ENCODE peak calls at places on chromosomes 16 and 17, in seven cellular contexts. H is A549, U is mammary epithelial cell, Z is WERI-Rb-1, Y is endodermal cell, D is AG04450, J is psoas muscle. M is an unnamed sample.
A peak's percentile ranks its signal among the peaks of the same experiment; 100 is the strongest.

GRCh38 chr17:28426081-28426519 is 20.1 kb upstream of the SLC46A1 start:
- DNase-seq in J (no peak), D (no peak), U (no peak), Y (peak; percentile 93), Z (peak; percentile 41), H (peak; percentile 58), M (peak; percentile 23)

GRCh38 chr16:50025544-50025931 is 513 bp downstream of the CNEP1R1 start:
- DNase-seq in H (peak; percentile 25), Z (peak; percentile 12), D (no peak), Y (no peak), J (no peak), U (peak; percentile 33), M (peak; percentile 23)

GRCh38 chr17:8846768-8847211 is 20.7 kb downstream of the PIK3R6 start:
- DNase-seq in J (no peak), Y (peak; percentile 88), D (no peak), U (peak; percentile 53), H (no peak), Z (peak; percentile 42), M (no peak)

GRCh38 chr16:12090162-12090552 is 113.6 kb downstream of the SNX29 start:
- DNase-seq in Y (peak; percentile 78), H (no peak), D (no peak), U (no peak), J (no peak), Z (no peak), M (no peak)

GRCh38 chr16:12228607-12229499 is 252.3 kb downstream of the SNX29 start:
- DNase-seq in J (peak; percentile 31), Z (peak; percentile 70), U (peak; percentile 40), H (peak; percentile 57), D (peak; percentile 20), Y (peak; percentile 91), M (peak; percentile 55)

GRCh38 chr17:49516190-49516589 is 21.1 kb downstream of the NGFR start:
- DNase-seq in Z (peak; percentile 70), H (no peak), Y (peak; percentile 64), D (no peak), U (no peak), J (no peak), M (no peak)

GRCh38 chr16:24988593-24989338 is 26.4 kb downstream of the ARHGAP17 start:
- DNase-seq in Y (no peak), H (peak; percentile 30), D (no peak), U (peak; percentile 82), J (no peak), Z (peak; percentile 19), M (no peak)

GRCh38 chr16:46789499-46790414 is 41.2 kb downstream of the C16orf87 start:
- DNase-seq in Z (no peak), J (peak; percentile 76), D (no peak), H (peak; percentile 54), U (peak; percentile 42), Y (peak; percentile 94), M (peak; percentile 93)

GRCh38 chr16:56605475-56605874 is 2.9 kb upstream of the MT2A start:
- DNase-seq in U (no peak), H (no peak), Z (no peak), Y (no peak), J (no peak), D (no peak), M (no peak)

GRCh38 chr16:56608043-56608875 is at the start of gene MT2A:
- DNase-seq in Z (peak; percentile 93), Y (peak; percentile 93), H (peak; percentile 92), D (peak; percentile 86), J (peak; percentile 97), U (peak; percentile 97), M (peak; percentile 95)

GRCh38 chr16:56607675-56608042 is 725 bp upstream of the MT2A start:
- DNase-seq in J (no peak), H (no peak), D (no peak), Y (no peak), Z (no peak), U (no peak), M (no peak)

GRCh38 chr16:56606071-56606687 is 2.2 kb upstream of the MT2A start:
- DNase-seq in U (peak; percentile 86), Y (no peak), D (no peak), J (peak; percentile 79), Z (no peak), H (peak; percentile 51), M (no peak)

DNA sequence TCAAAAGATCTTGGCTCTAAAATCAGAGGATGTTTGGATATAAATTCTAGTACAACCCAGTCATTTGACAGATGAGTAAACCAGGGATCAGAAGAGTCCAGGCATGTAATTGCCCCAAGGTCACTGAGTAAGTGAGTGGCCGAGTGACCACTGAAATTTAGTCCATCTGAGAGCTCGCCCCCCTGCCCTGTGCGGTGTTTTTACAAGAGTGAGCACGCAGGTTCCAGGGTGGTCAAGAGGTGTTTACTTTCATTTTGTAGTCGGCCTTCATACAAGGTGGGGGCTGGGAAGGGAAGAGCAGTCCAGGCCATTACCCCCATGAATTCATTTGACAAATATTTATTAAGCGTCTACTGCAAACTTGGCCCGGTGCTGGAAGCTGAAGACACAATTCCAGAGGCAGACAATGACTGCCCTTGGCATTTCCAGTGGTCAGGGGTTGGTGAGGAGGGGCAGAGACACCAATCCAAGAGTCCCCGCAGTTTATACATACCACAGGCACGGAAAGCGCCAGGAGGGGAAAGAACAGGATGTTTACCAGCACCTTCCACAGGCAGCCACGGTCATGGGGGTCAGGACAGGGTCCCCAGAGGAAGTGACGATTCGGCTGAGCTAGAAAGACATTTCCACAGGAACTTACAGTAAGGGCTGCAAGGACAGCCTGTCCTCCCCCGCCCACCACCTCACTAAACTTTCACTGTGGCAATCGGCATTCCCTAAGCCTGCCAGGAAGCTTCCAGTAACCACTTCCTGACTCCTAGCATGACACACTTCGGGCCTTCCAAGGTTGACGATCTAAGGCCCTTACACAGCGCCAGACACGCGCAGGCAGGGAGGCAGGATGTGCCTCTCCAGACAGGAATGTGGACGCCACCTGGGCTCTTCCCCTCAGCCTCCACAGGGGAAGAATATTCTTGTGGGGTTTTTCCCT is 1.4 kb upstream of the MT2A start:
- DNase-seq in J (peak; percentile 92), Z (no peak), D (peak; percentile 93), Y (peak; percentile 64), H (peak; percentile 83), U (peak; percentile 99), M (no peak)
- TF ChIP-seq CTCF in J (no peak), Z (no peak), D (no peak), Y (no peak), H (no peak), U (no peak), M (no peak)

GRCh38 chr16:28580726-28581315 is 16.0 kb downstream of the SULT1A2 start:
- DNase-seq in D (no peak), J (no peak), Y (no peak), U (no peak), Z (no peak), H (no peak), M (no peak)

GRCh38 chr16:28587386-28587785 is 9.5 kb downstream of the SULT1A2 start:
- DNase-seq in H (peak; percentile 57), J (no peak), Z (no peak), D (no peak), U (peak; percentile 69), Y (no peak), M (no peak)

GRCh38 chr16:28589930-28590329 is 6.9 kb downstream of the SULT1A2 start:
- DNase-seq in Z (no peak), D (no peak), U (no peak), Y (no peak), H (no peak), J (no peak), M (no peak)

GRCh38 chr16:28589069-28589468 is 7.8 kb downstream of the SULT1A2 start:
- DNase-seq in H (no peak), Y (no peak), D (no peak), U (no peak), Z (no peak), J (no peak), M (no peak)

DNA sequence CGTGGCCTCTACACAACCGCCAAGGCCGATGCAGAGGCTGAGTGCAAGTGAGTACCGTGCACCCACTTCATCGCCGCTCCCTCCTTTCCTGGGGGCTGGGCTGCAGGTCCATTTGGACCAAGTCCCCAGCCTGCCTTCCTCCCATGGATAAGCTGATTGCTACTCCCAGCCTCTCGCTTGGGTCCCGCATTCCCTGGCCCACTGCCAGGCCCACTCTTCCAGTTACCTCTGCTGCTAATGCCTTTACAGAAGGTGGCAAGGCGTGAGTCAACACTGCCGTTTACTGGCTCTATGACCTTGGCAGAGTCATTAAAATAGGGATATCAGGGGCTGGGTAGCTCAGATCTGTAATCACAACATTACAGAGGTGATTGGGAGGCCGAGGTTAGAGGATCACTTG is 11.2 kb downstream of the SULT1A2 start:
- DNase-seq in Z (no peak), U (no peak), Y (no peak), H (no peak), J (no peak), D (no peak), M (no peak)
- TF ChIP-seq CTCF in Z (no peak), U (no peak), Y (no peak), H (no peak), J (no peak), D (no peak), M (no peak)

DNA sequence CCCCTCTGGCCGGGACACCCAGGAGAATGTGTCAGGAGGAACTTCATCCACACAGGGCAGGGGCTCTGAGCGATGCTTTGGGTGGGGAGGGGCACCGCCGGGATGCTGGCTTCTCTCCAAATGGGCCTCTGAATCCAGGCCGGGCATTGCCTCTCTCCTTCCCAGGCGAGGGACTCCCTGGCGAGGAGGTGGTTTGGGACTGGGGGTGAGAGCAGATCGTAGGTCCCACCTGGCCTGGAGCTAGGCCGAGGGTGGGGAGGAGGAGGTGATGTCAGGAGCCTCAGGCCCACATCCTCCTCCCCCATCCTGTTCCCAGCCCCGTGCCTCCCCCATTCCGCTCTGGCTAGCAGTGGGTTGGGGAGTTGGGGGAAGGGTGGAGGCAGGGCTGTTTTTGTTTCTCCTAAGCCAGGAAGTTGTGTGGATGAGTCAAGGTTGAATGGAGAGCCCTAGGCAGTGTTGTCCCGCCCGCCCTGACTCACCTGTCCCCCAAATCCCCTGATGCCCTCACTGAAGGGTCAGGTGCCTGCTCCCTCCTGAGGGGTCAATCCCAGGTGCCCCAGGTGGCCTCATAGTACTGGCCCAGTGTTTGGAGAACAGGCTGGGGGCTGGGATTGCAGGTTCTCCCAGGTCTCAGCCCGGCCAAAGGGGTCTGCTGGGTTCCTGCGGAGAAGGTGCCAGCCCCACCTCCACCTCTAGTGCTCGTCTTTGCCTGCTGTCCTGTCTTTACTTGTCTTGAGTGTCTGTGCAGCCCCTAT is 2.8 kb downstream of the GRB7 start:
- DNase-seq in J (no peak), U (peak; percentile 94), D (no peak), H (peak; percentile 60), Y (peak; percentile 97), Z (no peak), M (no peak)
- TF ChIP-seq CTCF in J (no peak), U (no peak), D (no peak), H (no peak), Y (no peak), Z (no peak), M (no peak)

GRCh38 chr17:12927541-12928425 is 90.0 kb downstream of the ELAC2 start:
- DNase-seq in Z (no peak), Y (no peak), U (no peak), J (no peak), H (no peak), D (no peak), M (no peak)

GRCh38 chr17:12924614-12925013 is 93.2 kb downstream of the ELAC2 start:
- DNase-seq in H (no peak), D (no peak), Y (no peak), J (no peak), Z (no peak), U (no peak), M (no peak)

GRCh38 chr17:12927001-12927400 is 90.8 kb downstream of the ELAC2 start:
- DNase-seq in H (no peak), J (no peak), D (no peak), Z (no peak), Y (no peak), U (no peak), M (no peak)

DNA sequence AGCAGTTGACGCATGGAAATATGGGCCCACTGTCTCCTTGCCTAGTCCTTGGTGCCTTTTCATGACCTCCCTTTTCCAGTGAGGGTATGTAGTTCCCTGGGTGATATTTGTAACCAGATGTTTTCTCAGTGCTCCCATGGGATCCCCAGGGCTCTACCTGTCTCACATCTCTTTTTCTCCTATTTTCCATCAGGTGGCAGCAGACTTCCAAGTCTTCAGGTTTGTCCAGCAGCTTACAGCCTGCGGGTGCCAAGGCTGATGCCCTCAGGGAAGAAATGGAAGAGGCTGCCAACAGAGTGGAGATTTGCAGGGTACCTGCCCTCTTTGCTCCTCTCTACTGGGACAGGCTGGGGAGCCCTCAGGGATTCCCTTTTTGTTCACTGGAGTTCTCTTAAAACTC is 89.1 kb downstream of the ELAC2 start:
- DNase-seq in J (no peak), D (no peak), U (no peak), Z (no peak), Y (peak; percentile 65), H (no peak), M (peak; percentile 5)
- TF ChIP-seq CTCF in J (no peak), D (peak; percentile 16), U (no peak), Z (peak; percentile 36), Y (peak; percentile 67), H (peak; percentile 47), M (peak; percentile 8)

M was measured in GM12865.